ENCODE peak calls at places on chromosomes 4 and X, in eight cellular contexts. F is foreskin fibroblast; V is HepG2; Q is epithelial cell of esophagus; S is CD8-positive, alpha-beta T cell; O is GM12865; L is fibroblast of lung; C is AG10803. M is an unnamed sample.

GRCh38 chr4:2333356-2333841 is 71.5 kb upstream of the MXD4 start:
- DNase-seq in C (no peak), O (peak), S (peak), F (no peak), Q (no peak), L (peak), V (no peak), M (no peak)

GRCh38 chr4:108965472-108966076 is 202.7 kb upstream of the ETNPPL start:
- DNase-seq in Q (no peak), F (no peak), C (no peak), O (no peak), S (no peak), L (no peak), V (no peak), M (no peak)

GRCh38 chrX:13029341-13029740 is 15.1 kb downstream of the FAM9C start:
- DNase-seq in L (peak), Q (peak), V (no peak), S (peak), F (peak), C (no peak), O (no peak), M (no peak)

GRCh38 chrX:47579537-47579936 is 2.7 kb upstream of the TIMP1 start:
- DNase-seq in C (peak), F (peak), O (peak), Q (peak), L (peak), S (no peak), V (no peak), M (no peak)

GRCh38 chrX:39242187-39242586 is 440.9 kb downstream of the MID1IP1 start:
- DNase-seq in Q (peak), V (peak), S (no peak), L (peak), O (peak), C (no peak), F (peak), M (no peak)

GRCh38 chr4:124713213-124713592 is 671 bp upstream of the ANKRD50 start:
- DNase-seq in S (no peak), Q (peak), O (peak), V (peak), L (peak), F (peak), C (peak), M (no peak)

GRCh38 chrX:100995469-100995868 is 26.0 kb downstream of the ARL13A start:
- DNase-seq in F (peak), L (peak), S (no peak), O (no peak), Q (peak), V (peak), C (peak), M (no peak)

GRCh38 chr4:139704915-139705485 is 39.4 kb downstream of the MGST2 start:
- DNase-seq in O (no peak), C (no peak), V (peak), F (no peak), L (peak), Q (peak), S (no peak), M (no peak)

GRCh38 chr4:173237152-173237551 is 68.5 kb downstream of the GALNT7 start:
- DNase-seq in F (no peak), S (no peak), O (no peak), C (no peak), V (no peak), L (no peak), Q (no peak), M (no peak)

GRCh38 chrX:154096140-154097002 is 1.1 kb downstream of the MECP2 start:
- DNase-seq in C (peak), F (peak), L (peak), O (peak), V (peak), S (no peak), Q (peak), M (no peak)

GRCh38 chr4:13921805-13922204 is 294.3 kb upstream of the BOD1L1 start:
- DNase-seq in O (no peak), Q (no peak), L (peak), V (peak), C (peak), S (no peak), F (peak), M (no peak)

GRCh38 chr4:105304085-105304484 is 157.4 kb downstream of the TET2 start:
- DNase-seq in O (no peak), V (no peak), C (no peak), Q (no peak), F (no peak), S (no peak), L (no peak), M (no peak)

GRCh38 chr4:137370699-137371098 is 161.6 kb downstream of the PCDH18 start:
- DNase-seq in V (no peak), Q (no peak), F (no peak), C (no peak), S (no peak), L (no peak), O (no peak), M (no peak)

GRCh38 chr4:153663667-153664066 is 20.4 kb upstream of the TLR2 start:
- DNase-seq in Q (no peak), O (no peak), V (no peak), L (no peak), S (no peak), C (no peak), F (no peak), M (no peak)

GRCh38 chrX:39674771-39675553 is 422.8 kb downstream of the BCOR start:
- DNase-seq in V (no peak), Q (no peak), L (no peak), S (no peak), C (no peak), F (no peak), O (no peak), M (no peak)

GRCh38 chrX:3638280-3638873 is 75.1 kb downstream of the PRKX start:
- DNase-seq in S (peak), O (peak), V (peak), C (peak), F (peak), L (peak), Q (peak), M (no peak)

GRCh38 chr4:11069581-11069980 is 359.1 kb downstream of the HS3ST1 start:
- DNase-seq in O (no peak), F (no peak), S (no peak), Q (no peak), C (no peak), V (no peak), L (no peak), M (no peak)

GRCh38 chr4:152229782-152230289 is 306.1 kb downstream of the FBXW7 start:
- DNase-seq in L (no peak), C (no peak), V (no peak), O (no peak), F (no peak), S (no peak), Q (no peak), M (no peak)

GRCh38 chr4:151567056-151567455 is 158.1 kb downstream of the FHIP1A start:
- DNase-seq in C (no peak), V (no peak), Q (no peak), O (peak), S (no peak), F (no peak), L (no peak), M (no peak)

GRCh38 chr4:183241322-183241640 is 78.8 kb downstream of the CLDN22 start:
- DNase-seq in V (no peak), O (no peak), Q (peak), C (peak), L (peak), F (peak), S (no peak), M (no peak)

GRCh38 chrX:134692990-134693389 is 34.7 kb upstream of the PLAC1 start:
- DNase-seq in O (no peak), S (no peak), L (peak), C (peak), F (peak), V (no peak), Q (peak), M (no peak)

GRCh38 chr4:36872679-36873078 is 371.9 kb upstream of the NWD2 start:
- DNase-seq in O (no peak), F (no peak), S (no peak), L (no peak), Q (no peak), C (no peak), V (no peak), M (no peak)

GRCh38 chr4:187849556-187850245 is 145.9 kb upstream of the ZFP42 start:
- DNase-seq in C (no peak), S (no peak), F (no peak), Q (no peak), L (no peak), O (no peak), V (no peak), M (no peak)

DNA sequence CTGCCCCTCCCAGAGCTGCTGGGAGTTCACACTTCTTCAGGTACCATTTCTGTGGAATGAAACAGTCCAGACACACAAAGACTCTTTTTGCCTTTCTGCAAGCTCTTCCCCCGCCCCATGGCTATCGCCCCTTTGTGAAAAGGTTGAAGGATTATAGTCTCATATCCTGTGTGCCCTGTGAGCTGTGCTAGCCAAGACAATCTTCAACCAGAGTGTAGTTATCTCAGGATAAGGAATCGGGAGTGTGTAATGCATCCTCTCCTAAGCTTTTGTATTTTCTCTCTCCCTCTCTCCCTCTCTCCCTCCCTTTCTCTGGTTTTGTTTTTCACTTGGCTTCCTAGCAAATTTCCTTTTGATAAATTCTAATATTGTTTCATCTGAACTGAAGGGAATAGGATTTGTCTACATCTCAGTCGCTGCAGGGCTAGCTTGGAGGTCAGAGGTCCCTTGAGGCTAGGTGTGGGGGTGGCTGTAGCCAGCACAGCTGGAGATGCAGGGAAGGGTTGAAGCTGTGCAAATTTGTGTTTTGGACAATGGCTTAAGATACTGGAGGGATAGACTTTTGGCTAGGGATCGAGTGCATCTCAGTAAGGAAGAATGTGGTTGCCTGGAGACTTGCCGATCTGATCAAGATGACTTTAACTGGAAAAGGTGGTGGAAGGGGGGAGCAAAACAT is 74.6 kb upstream of the NALF2 start:
- DNase-seq in V (no peak), Q (no peak), O (no peak), F (no peak), S (no peak), C (no peak), L (no peak), M (no peak)
- TF ChIP-seq CTCF in V (no peak), Q (no peak), O (no peak), F (no peak), S (no peak), C (no peak), L (no peak), M (no peak)

DNA sequence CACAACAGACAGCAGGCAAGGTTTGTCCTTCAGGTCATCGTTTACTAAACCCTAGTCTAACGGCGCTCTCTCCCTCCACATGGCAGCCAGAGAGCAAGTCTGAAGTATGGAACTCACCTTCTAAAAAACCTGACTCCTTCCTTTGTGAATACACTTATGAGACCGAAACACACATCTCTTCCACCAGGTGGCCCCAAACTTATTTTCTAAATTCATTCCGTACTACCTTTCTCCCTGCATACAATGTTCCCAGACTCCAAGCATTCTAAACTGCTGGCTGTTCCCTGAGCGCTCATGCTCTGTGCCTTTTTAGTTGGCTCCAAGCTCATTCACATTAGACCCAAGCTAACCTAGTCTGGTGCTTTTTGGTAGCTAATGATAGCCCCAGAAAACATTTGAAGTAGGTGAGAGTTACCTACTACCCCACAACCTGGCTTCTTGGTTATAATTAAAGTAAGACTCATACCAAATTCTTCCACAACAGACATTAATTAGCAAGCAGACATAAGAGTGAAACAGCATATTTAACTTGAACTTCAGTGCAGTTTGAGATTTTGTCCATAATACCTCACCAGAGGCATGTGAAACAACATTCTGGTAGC is 67.6 kb upstream of the DCLK2 start:
- DNase-seq in V (peak), L (peak), C (peak), O (peak), S (no peak), F (peak), Q (peak), M (peak)
- H3K4me3 ChIP-seq in V (no peak), L (no peak), C (no peak), O (no peak), S (no peak), F (no peak), Q (no peak), M (no peak)

GRCh38 chr4:76811604-76812412 is 86.1 kb downstream of the SOWAHB start:
- DNase-seq in F (peak), V (no peak), O (no peak), Q (no peak), S (no peak), C (peak), L (peak), M (no peak)
- TF ChIP-seq CTCF in F (no peak), V (no peak), O (no peak), Q (no peak), S (no peak), C (peak), L (no peak), M (no peak)

GRCh38 chr4:110602061-110602460 is 20.8 kb downstream of the PITX2 start:
- DNase-seq in C (no peak), Q (no peak), O (no peak), S (no peak), L (no peak), F (no peak), V (no peak), M (no peak)

GRCh38 chr4:110595583-110595982 is 27.3 kb downstream of the PITX2 start:
- DNase-seq in F (no peak), S (no peak), Q (no peak), V (no peak), L (no peak), O (no peak), C (no peak), M (no peak)

GRCh38 chr4:110596431-110596830 is 26.4 kb downstream of the PITX2 start:
- DNase-seq in O (no peak), Q (no peak), S (no peak), F (no peak), C (no peak), L (no peak), V (no peak), M (no peak)

GRCh38 chr4:110597582-110597981 is 25.3 kb downstream of the PITX2 start:
- DNase-seq in Q (no peak), C (no peak), S (no peak), V (no peak), O (no peak), L (no peak), F (no peak), M (no peak)
- H3K4me3 ChIP-seq in Q (no peak), C (no peak), S (no peak), V (no peak), O (no peak), L (no peak), F (no peak), M (no peak)

GRCh38 chr4:8666581-8666980 is 74.0 kb downstream of the CPZ start:
- DNase-seq in Q (no peak), F (no peak), O (no peak), L (no peak), S (no peak), C (no peak), V (no peak), M (no peak)
- TF ChIP-seq CTCF in Q (no peak), F (no peak), O (no peak), L (no peak), S (no peak), C (no peak), V (no peak), M (no peak)

GRCh38 chr4:47488706-47489105 is 3.6 kb downstream of the ATP10D start:
- DNase-seq in V (no peak), S (no peak), O (no peak), C (no peak), L (no peak), F (no peak), Q (no peak), M (no peak)

GRCh38 chr4:47484169-47484568 is 906 bp upstream of the ATP10D start:
- DNase-seq in C (no peak), S (no peak), L (no peak), Q (peak), F (no peak), V (no peak), O (peak), M (no peak)

GRCh38 chr4:47483722-47484121 is 1.4 kb upstream of the ATP10D start:
- DNase-seq in C (peak), O (peak), Q (peak), V (no peak), F (peak), S (no peak), L (peak), M (no peak)

GRCh38 chr4:47485047-47485692 is at the start of gene ATP10D:
- DNase-seq in V (peak), O (peak), F (peak), Q (peak), L (peak), S (peak), C (peak), M (peak)

DNA sequence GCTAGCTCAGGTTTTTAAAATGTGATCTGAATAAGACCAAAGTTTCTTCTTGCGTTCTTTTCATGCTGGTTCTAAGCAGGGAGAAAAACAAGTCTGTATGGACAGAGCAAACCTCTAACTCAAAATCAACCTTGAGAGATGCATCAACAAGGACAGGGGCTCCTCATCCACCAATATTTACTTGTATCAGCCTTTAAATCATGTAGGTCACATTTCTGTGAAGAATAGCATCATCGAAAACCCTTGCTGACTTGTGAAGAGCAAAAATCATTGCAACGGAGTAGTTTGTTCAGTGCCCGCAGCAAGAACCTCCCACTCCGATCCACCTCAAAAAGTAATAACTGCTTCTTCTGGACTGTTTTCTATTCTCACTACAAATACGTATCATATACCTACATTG is 1.2 kb downstream of the ATP10D start:
- DNase-seq in O (no peak), Q (peak), C (no peak), F (peak), V (no peak), L (peak), S (no peak), M (no peak)
- H3K4me3 ChIP-seq in O (peak), Q (peak), C (peak), F (peak), V (peak), L (peak), S (peak), M (no peak)

M was measured in LNCaP clone FGC.